ENCODE peak calls at places on chromosomes 1 and 21, in four cellular contexts. K, Z, T and U are unnamed samples.
A peak's percentile ranks its signal among the peaks of the same experiment; 100 is the strongest.

GRCh38 chr1:198922638-198923430 is 284.0 kb downstream of the PTPRC start:
- DNase-seq in K (no peak), Z (no peak), T (no peak), U (no peak)

GRCh38 chr1:159012495-159012894 is 2.8 kb downstream of the IFI16 start:
- DNase-seq in K (no peak), Z (no peak), T (no peak), U (no peak)

GRCh38 chr1:167516404-167517388 is 1.6 kb downstream of the CD247 start:
- DNase-seq in K (no peak), Z (no peak), T (no peak), U (no peak)

GRCh38 chr1:200483491-200484143 is 73.8 kb upstream of the ZNF281 start:
- DNase-seq in K (peak; percentile 98), Z (peak; percentile 65), T (no peak), U (peak; percentile 55)

GRCh38 chr21:25342811-25343210 is 264.5 kb downstream of the MRPL39 start:
- DNase-seq in K (no peak), Z (no peak), T (no peak), U (no peak)

GRCh38 chr1:21072721-21073120 is 104.0 kb downstream of the EIF4G3 start:
- DNase-seq in K (no peak), Z (no peak), T (no peak), U (no peak)

GRCh38 chr1:17192394-17193221 is 12.3 kb upstream of the PADI1 start:
- DNase-seq in K (no peak), Z (peak; percentile 39), T (no peak), U (no peak)

GRCh38 chr1:173477286-173478098 is at the start of gene PRDX6:
- DNase-seq in K (peak; percentile 33), Z (peak; percentile 78), T (peak; percentile 95), U (peak; percentile 37)

GRCh38 chr1:229007167-229007566 is 263.7 kb upstream of the RAB4A start:
- DNase-seq in K (no peak), Z (no peak), T (no peak), U (no peak)

GRCh38 chr1:55640708-55641473 is 425.7 kb upstream of the USP24 start:
- DNase-seq in K (no peak), Z (peak; percentile 69), T (peak; percentile 86), U (no peak)

GRCh38 chr1:91741301-91741700 is 144.7 kb downstream of the TGFBR3 start:
- DNase-seq in K (no peak), Z (no peak), T (no peak), U (no peak)

GRCh38 chr1:17228619-17229018 is 20.3 kb upstream of the PADI3 start:
- DNase-seq in K (no peak), Z (no peak), T (no peak), U (no peak)

GRCh38 chr21:45386336-45386727 is 18.6 kb upstream of the COL18A1 start:
- DNase-seq in K (no peak), Z (no peak), T (peak; percentile 49), U (no peak)

GRCh38 chr21:45387506-45387905 is 17.5 kb upstream of the COL18A1 start:
- DNase-seq in K (no peak), Z (no peak), T (no peak), U (no peak)

GRCh38 chr21:45388011-45388521 is 16.9 kb upstream of the COL18A1 start:
- DNase-seq in K (no peak), Z (no peak), T (peak; percentile 66), U (no peak)

GRCh38 chr21:45385549-45386050 is 19.4 kb upstream of the COL18A1 start:
- DNase-seq in K (no peak), Z (no peak), T (peak; percentile 56), U (no peak)

DNA sequence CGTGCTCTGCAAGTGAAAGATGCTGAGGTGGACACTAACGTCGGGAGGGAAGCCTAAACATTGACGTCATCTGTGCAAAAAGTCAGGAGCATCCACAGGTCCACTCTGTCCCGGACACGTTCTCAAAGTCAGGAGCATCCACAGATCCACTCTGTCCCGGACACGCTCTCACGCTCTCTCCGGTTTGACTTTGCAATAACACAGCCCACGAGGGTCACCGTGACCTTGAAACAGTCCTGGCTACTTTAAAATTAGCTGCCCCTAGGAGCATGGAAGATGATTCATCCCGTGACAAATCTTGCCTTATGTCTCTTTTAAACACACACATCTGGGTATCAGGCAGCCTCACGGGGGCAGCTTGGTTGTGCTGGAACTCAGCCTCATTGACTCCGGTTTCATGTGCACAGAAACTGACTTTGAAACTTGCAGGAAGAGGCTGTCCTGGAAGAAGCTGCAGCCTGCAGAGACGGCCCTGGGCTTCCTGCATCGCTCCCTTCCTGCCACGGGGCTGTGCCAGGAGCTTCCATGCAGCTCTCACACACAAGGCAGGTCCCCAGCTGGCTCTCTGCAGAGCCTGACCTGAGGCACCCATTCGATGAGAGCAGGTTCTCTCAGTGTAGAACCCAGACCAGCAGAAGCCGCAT is 18.1 kb upstream of the COL18A1 start:
- DNase-seq in K (no peak), Z (peak; percentile 85), T (peak; percentile 82), U (no peak)
- TF ChIP-seq POLR2A in K (no peak), Z (peak; percentile 16), T (no peak), U (no peak)

DNA sequence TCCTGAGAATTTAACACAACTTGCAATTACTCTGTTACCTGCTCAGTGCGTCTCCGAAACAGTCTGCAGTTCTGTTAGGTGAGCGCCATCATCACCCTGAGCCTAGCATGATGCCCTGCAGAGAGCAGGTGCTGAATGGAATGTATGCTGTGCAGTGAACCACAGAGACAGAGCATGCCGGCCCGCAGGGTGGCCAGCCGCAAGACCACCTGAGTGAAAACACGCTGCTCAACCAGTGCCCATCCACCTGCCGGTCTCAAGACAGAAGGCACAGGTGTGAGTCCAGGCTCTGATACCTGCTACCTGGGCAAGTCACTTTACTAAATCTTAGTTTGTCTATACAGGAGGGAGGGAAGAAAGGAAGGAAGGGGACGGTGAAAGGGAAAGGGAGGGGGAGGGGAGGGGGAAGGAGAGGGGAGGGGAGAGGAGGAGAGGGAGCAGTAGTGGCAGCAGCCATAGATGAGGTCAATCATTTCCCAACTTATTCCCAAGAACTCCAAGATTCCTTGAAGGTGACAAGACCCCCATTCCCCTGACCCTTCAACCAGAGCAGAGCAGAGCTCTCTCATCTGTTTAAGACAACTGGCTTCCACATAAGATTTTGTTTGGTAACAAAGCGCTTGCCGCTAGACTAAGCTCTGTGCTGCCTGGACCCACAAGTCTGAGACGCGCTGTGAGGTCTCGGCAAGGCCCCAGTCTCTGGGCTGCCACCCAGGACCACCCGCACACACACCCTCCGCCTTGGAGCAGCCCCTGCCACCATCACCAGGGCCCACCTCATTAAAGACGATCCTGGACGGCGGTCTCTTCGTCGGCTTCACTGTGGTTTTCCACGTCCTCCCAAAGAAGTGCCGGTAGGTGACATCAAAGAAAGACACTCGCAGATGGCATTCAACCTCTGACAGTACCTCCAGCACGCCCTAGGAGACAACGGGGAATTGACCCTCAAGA is 14.5 kb downstream of the NPHP4 start:
- DNase-seq in K (no peak), Z (no peak), T (peak; percentile 49), U (no peak)
- TF ChIP-seq POLR2A in K (no peak), Z (no peak), T (no peak), U (no peak)

GRCh38 chr21:39611547-39612190 is 1.1 kb upstream of the B3GALT5 start:
- DNase-seq in K (no peak), Z (no peak), T (no peak), U (no peak)
- TF ChIP-seq POLR2A in K (no peak), Z (no peak), T (no peak), U (no peak)

DNA sequence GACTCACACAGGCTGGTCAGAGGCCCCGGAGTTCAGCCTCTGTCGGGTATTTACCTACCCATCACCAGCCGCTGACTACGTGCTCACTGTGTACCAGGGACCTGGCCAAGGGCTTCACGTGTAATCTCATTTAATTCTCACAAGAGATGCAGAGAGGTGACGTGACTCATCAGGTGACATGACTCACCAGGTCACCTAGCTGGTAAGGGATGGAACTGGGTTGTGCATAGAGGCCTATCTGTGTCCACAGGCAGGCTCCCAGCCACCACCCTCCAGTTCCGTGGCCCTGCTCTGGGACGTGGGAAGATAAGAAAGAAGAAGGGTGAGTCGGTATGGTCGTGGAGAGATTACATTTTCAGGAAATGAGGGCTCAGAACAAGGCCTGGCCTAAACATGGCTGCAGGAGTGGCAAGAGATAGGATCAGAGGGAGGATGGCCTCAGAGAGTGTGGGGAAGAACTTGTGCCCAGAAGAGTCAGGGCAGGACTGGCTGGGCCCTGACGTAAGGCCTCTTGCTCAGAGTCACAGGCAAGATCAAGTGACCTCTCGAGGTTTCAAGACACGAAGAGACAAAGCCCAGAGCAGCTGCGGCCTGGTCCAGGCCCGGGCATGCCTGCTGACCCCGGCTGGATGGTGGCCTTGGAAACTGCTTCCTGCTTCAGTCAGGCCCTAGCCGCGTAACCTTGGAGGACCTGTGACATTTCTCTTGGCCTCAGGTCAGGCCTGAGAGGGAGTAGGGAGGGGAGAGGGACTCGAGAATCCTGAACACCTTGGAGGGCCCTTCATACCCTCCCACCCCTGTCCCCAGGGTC is 52.7 kb upstream of the WASF2 start:
- DNase-seq in K (peak; percentile 88), Z (peak; percentile 90), T (peak; percentile 84), U (no peak)
- TF ChIP-seq POLR2A in K (no peak), Z (peak; percentile 66), T (no peak), U (no peak)

DNA sequence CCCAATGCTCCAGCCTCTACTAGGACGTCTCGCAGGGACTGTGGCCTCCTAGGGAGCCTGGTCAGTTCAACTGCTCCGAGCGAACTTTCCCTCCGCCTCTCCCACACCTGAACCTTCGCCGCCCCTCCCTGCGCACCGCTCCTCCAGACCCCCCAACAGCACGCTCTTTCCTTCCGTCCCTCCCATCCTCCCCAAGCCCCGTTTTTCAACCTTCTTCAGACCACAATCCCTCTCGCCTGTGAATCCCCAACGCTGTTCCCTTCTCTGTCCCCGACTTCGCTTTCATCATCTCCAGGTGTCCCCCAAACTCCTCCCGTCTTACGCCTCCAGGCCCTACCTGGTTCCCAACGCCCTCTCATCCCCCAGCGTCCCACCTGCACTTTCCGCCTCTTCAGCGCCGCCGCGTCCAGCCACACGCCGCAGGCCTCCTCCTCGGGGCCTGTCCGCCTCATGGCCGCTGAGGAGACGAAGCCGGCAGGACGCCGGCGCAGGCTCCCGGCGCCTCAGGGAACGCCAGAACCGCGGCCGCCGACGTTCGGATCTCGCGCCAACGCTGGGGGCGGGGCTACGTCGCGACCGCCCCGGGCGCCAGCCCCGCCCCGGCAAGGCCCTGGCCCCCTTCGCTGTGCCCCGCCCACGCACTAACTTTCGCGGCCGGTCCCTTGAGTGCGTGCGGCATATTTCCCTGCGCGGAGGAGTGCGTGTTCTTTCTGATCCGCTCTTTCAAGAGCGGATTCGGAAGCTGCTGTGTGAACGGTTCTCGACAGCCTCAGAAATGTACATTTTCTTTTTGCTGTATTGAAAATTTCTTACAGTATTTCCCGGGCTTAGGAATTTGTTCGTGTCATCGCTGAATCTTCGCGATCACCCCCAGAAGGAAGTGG is at the start of gene AUNIP:
- DNase-seq in K (peak; percentile 76), Z (peak; percentile 91), T (peak; percentile 91), U (peak; percentile 90)
- TF ChIP-seq POLR2A in K (peak; percentile 71), Z (peak; percentile 88), T (peak; percentile 55), U (peak; percentile 87)

DNA sequence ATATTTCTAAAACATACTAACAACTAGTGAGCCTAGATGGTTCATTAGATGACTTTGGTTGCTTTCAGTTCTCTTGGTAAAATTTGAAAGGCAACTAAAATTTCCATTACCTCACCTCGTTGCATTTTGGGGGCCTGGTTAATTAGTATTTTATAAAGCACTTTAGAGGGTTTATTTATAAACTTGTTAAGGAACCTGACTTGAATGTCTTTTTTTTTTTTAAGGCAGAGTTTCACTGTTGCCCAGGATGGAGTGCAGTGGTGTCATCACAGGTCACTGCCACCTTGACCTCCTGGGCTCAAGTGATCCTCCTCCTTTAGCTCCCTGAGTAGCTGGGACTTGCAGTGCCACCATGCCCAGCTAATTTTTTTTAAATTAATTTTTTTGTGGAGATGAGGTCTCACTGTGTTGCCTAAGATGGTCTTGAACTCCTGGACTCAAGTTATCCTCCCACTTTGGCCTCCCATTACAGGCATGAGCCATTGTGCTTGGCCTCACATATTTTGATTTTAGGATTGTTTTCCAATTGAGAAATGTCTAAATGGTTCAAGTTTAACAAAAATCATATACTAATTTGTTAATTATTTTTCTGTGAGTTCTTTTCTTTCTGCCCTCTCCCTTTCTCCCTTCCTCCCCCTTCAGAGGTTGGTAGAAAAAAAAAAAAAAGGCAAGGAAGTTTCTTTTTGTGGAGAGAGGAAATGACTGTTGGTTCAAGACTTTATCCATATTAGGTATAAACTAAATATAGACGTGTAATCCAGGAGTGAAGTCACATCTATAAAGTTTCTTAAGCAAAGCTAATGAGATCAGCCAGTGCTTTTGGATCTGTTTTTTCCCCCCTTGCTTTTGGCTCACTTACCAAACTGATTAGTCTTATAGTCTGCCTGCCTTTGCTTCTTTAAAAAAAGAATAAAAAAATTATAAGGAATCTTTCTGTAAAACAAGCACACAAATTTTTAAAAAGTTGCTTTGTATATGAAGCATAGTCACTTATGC is 24.7 kb downstream of the CLIC4 start:
- DNase-seq in K (no peak), Z (no peak), T (no peak), U (no peak)
- TF ChIP-seq POLR2A in K (no peak), Z (no peak), T (no peak), U (no peak)